ENCODE peak calls at places on chromosomes 7 and 10, in seven cellular contexts. S is neural progenitor cell, A is GM23338, F is hepatocyte, R is OCI-LY7, Q is MM.1S, N is PC-3. J is an unnamed sample.

GRCh38 chr7:35351466-35351865 is 97.6 kb upstream of the TBX20 start:
- DNase-seq in S (no peak), A (no peak), F (no peak), R (no peak), Q (no peak), N (no peak), J (no peak)

GRCh38 chr10:8061274-8062211 is 7.1 kb downstream of the GATA3 start:
- DNase-seq in S (peak), A (peak), F (no peak), R (no peak), Q (no peak), N (no peak), J (no peak)

GRCh38 chr7:71497233-71497946 is 365.4 kb downstream of the GALNT17 start:
- DNase-seq in S (no peak), A (no peak), F (no peak), R (no peak), Q (no peak), N (no peak), J (no peak)

GRCh38 chr10:56583316-56583715 is 222.3 kb upstream of the ZWINT start:
- DNase-seq in S (no peak), A (no peak), F (no peak), R (no peak), Q (no peak), N (no peak), J (no peak)

GRCh38 chr7:107742678-107743566 is 1.0 kb upstream of the CBLL1 start:
- DNase-seq in S (peak), A (peak), F (peak), R (no peak), Q (no peak), N (no peak), J (no peak)

GRCh38 chr10:124125305-124126116 is 32.1 kb upstream of the CHST15 start:
- DNase-seq in S (peak), A (peak), F (peak), R (peak), Q (peak), N (peak), J (peak)

GRCh38 chr7:4661871-4662270 is 20.2 kb upstream of the FOXK1 start:
- DNase-seq in S (no peak), A (no peak), F (no peak), R (no peak), Q (no peak), N (peak), J (no peak)

GRCh38 chr7:102064361-102065025 is 222.2 kb upstream of the SH2B2 start:
- DNase-seq in S (no peak), A (no peak), F (peak), R (no peak), Q (no peak), N (peak), J (no peak)

GRCh38 chr7:31083205-31083801 is 31.2 kb downstream of the ADCYAP1R1 start:
- DNase-seq in S (no peak), A (no peak), F (no peak), R (no peak), Q (no peak), N (no peak), J (no peak)

GRCh38 chr10:10878944-10879343 is 138.7 kb upstream of the CELF2 start:
- DNase-seq in S (no peak), A (no peak), F (no peak), R (no peak), Q (no peak), N (no peak), J (no peak)

GRCh38 chr7:157800281-157800680 is 463.5 kb downstream of the DNAJB6 start:
- DNase-seq in S (no peak), A (no peak), F (no peak), R (no peak), Q (no peak), N (no peak), J (no peak)

GRCh38 chr10:98684019-98684899 is 237.5 kb upstream of the HPS1 start:
- DNase-seq in S (no peak), A (no peak), F (no peak), R (no peak), Q (no peak), N (no peak), J (no peak)

GRCh38 chr7:111137296-111138195 is 46.6 kb downstream of the LRRN3 start:
- DNase-seq in S (peak), A (no peak), F (no peak), R (no peak), Q (no peak), N (no peak), J (no peak)

GRCh38 chr7:24911213-24911603 is 68.8 kb downstream of the OSBPL3 start:
- DNase-seq in S (no peak), A (no peak), F (no peak), R (peak), Q (no peak), N (no peak), J (no peak)

GRCh38 chr7:141362580-141363435 is 188.4 kb upstream of the AGK start:
- DNase-seq in S (no peak), A (no peak), F (peak), R (no peak), Q (no peak), N (peak), J (no peak)

GRCh38 chr7:97027427-97028234 is 3.0 kb upstream of the DLX5 start:
- DNase-seq in S (peak), A (peak), F (peak), R (peak), Q (peak), N (peak), J (peak)

DNA sequence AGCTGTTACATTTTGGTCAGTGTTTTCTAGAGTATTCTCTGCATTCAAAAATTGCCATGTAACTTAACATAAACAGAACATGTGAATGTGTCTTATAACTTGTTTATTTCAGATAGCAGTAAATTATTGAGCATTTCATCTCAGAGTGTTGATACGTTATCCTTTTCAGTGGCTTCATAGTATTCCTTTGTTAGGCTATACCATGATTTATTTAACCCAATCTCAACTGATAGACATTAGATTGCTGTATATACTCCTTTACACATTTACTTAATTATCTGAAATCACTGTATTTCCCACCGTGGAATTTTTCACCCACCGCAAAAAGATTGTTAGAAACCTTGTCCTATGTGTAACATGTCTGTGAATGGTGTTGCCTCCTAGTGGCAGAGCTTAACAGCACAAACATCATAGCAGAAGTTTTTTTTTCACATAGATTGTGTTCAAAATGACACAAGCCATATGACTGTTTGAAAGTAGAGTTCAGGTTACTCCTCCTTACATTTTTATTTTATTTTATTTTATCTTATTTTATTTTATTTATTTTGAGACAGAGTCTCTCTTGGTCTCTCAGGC is 21.4 kb downstream of the SLF2 start:
- DNase-seq in S (no peak), A (peak), F (peak), R (peak), Q (no peak), N (peak), J (no peak)
- TF ChIP-seq CTCF in S (peak), A (peak), F (peak), R (peak), Q (peak), N (peak), J (peak)

GRCh38 chr10:114821915-114822770 is 563 bp downstream of the FHIP2A start:
- DNase-seq in S (peak), A (peak), F (peak), R (peak), Q (peak), N (peak), J (no peak)
- TF ChIP-seq EZH2phosphoT487 in S (no peak), A (no peak), F (no peak), R (no peak), Q (no peak), N (no peak), J (no peak)

GRCh38 chr10:92640110-92640509 is 47.2 kb downstream of the KIF11 start:
- DNase-seq in S (no peak), A (no peak), F (no peak), R (no peak), Q (no peak), N (peak), J (peak)
- TF ChIP-seq CTCF in S (no peak), A (no peak), F (no peak), R (no peak), Q (no peak), N (no peak), J (no peak)

GRCh38 chr10:69973678-69974077 is 79.0 kb upstream of the MACROH2A2 start:
- DNase-seq in S (no peak), A (no peak), F (no peak), R (no peak), Q (no peak), N (no peak), J (no peak)

GRCh38 chr10:69974551-69975155 is 78.0 kb upstream of the MACROH2A2 start:
- DNase-seq in S (no peak), A (no peak), F (peak), R (no peak), Q (no peak), N (no peak), J (no peak)

GRCh38 chr10:69979177-69979576 is 73.5 kb upstream of the MACROH2A2 start:
- DNase-seq in S (no peak), A (no peak), F (no peak), R (no peak), Q (no peak), N (no peak), J (no peak)

GRCh38 chr10:69980672-69981071 is 72.0 kb upstream of the MACROH2A2 start:
- DNase-seq in S (no peak), A (no peak), F (no peak), R (no peak), Q (no peak), N (no peak), J (no peak)

GRCh38 chr10:69976795-69977546 is 75.7 kb upstream of the MACROH2A2 start:
- DNase-seq in S (no peak), A (no peak), F (no peak), R (no peak), Q (peak), N (no peak), J (no peak)
- TF ChIP-seq EZH2phosphoT487 in S (no peak), A (no peak), F (no peak), R (no peak), Q (no peak), N (no peak), J (no peak)

GRCh38 chr10:79487296-79488194 is 24.8 kb upstream of the EIF5AL1 start:
- DNase-seq in S (peak), A (peak), F (peak), R (peak), Q (peak), N (peak), J (peak)
- TF ChIP-seq CTCF in S (peak), A (peak), F (peak), R (peak), Q (peak), N (peak), J (peak)

DNA sequence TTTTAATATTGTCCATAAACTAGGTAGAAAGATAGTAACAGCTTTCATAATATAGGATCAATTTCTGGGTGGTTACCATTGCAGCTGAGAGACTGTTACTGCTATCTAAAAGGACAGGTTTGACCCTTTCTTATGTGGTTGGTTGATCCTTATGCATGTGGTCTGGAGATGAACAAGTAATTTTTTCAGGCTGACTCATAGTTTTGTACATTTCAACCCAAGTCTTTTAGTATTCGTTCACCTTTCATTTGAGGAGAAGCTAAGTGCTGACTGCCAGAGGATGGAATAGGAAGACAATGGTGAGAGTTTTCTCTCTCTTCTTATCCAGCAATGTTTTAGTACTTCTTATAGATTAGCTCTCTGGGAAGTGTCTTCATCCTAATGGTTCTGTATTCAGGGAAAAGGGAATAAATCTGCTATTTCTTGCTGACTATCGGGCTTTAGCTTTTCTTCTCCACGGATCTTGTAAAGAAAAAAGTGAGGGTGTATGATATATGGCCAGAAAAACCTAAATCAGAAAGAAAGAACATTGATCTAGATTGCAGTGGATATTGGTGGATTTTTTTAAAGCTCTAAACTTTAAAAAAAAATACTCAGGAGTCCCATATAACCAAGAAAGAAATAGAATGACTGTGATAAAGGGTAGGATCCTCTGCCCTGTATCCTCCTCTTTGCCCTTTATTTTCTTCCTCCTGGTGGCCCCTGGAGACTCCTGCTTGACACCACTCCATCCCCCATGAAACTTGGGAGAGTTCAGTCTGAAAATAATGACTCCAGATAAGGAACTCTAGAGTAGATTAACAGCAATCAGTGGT is 88.0 kb downstream of the CPED1 start:
- DNase-seq in S (no peak), A (no peak), F (peak), R (no peak), Q (no peak), N (peak), J (no peak)
- TF ChIP-seq EZH2phosphoT487 in S (no peak), A (no peak), F (no peak), R (no peak), Q (no peak), N (no peak), J (no peak)

DNA sequence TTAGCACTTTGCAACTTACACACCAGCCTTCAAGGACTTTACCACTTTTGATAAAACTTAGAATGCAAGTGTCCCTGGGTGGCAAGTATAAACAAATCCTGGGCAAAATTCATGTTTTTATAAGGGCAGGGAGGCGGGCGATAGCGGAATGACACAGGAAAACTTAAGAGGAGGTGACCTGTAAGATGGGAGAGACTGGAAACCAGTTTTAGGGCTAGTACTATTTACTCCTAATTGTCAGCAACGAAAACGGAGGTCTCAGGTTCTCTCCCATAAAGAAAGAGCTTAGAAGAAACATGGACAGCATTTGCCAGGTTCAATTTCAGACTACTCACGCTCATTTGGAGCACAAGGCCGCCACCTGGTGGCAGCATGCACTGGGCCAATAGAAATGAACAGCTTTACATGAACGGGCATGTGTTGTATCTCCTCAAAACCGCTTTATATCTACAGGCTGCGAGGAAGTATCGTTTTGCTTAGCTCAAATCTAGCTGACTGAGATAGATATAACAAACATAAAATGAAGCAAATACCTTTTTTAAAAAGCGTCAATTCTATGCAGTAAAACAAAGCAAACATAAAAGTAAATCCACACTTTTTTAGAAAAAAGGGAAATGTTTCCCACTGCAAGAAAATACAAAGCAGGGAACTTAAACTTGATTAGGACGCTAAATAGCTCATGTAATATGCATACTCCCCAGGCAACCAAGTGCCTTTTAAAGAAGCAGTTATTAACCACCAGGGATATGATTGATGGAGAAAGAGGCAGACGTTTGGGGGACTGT is 37.6 kb upstream of the SVOPL start:
- DNase-seq in S (peak), A (peak), F (peak), R (peak), Q (peak), N (peak), J (peak)
- TF ChIP-seq CTCF in S (peak), A (peak), F (peak), R (peak), Q (peak), N (peak), J (peak)

GRCh38 chr10:49585387-49585786 is 24.7 kb upstream of the SLC18A3 start:
- DNase-seq in S (no peak), A (no peak), F (no peak), R (no peak), Q (no peak), N (peak), J (no peak)
- TF ChIP-seq EZH2phosphoT487 in S (no peak), A (no peak), F (no peak), R (no peak), Q (no peak), N (no peak), J (no peak)

J was measured in HCT116.